ENCODE peak calls at places on chromosome 1, in six cellular contexts. One of them, this sample, is unnamed.

GRCh38 chr1:67126111-67126746 is 8.5 kb downstream of the C1orf141 start:
- DNase-seq in K562: no peak
- DNase-seq in GM12878: no peak
- DNase-seq in SK-N-SH: no peak
- DNase-seq in H1: no peak
- DNase-seq in HepG2: no peak
- DNase-seq in this sample: no peak

GRCh38 chr1:167223144-167224103 is 2.7 kb downstream of the POU2F1 start:
- DNase-seq in K562: no peak
- DNase-seq in GM12878: no peak
- DNase-seq in SK-N-SH: no peak
- DNase-seq in H1: no peak
- DNase-seq in HepG2: no peak
- DNase-seq in this sample: no peak

GRCh38 chr1:242751941-242752340 is 227.4 kb upstream of the PLD5 start:
- DNase-seq in K562: no peak
- DNase-seq in GM12878: no peak
- DNase-seq in SK-N-SH: no peak
- DNase-seq in H1: no peak
- DNase-seq in HepG2: no peak
- DNase-seq in this sample: no peak

GRCh38 chr1:203276408-203276807 is 28.9 kb upstream of the BTG2 start:
- DNase-seq in K562: no peak
- DNase-seq in GM12878: no peak
- DNase-seq in SK-N-SH: no peak
- DNase-seq in H1: no peak
- DNase-seq in HepG2: no peak
- DNase-seq in this sample: no peak

GRCh38 chr1:30888391-30888790 is 20.2 kb downstream of the SDC3 start:
- DNase-seq in K562: no peak
- DNase-seq in GM12878: no peak
- DNase-seq in SK-N-SH: no peak
- DNase-seq in H1: no peak
- DNase-seq in HepG2: no peak
- DNase-seq in this sample: no peak

GRCh38 chr1:243268284-243268653 is 12.4 kb downstream of the SDCCAG8 start:
- DNase-seq in K562: no peak
- DNase-seq in GM12878: no peak
- DNase-seq in SK-N-SH: no peak
- DNase-seq in H1: no peak
- DNase-seq in HepG2: no peak
- DNase-seq in this sample: peak

GRCh38 chr1:47533176-47534039 is 95.6 kb downstream of the FOXD2 start:
- DNase-seq in K562: peak
- DNase-seq in GM12878: no peak
- DNase-seq in SK-N-SH: peak
- DNase-seq in H1: no peak
- DNase-seq in HepG2: no peak
- DNase-seq in this sample: no peak

GRCh38 chr1:110673197-110673701 is 1.5 kb downstream of the KCNA3 start:
- DNase-seq in K562: no peak
- DNase-seq in GM12878: no peak
- DNase-seq in SK-N-SH: peak
- DNase-seq in H1: no peak
- DNase-seq in HepG2: no peak
- DNase-seq in this sample: no peak

GRCh38 chr1:3931310-3931700 is 31.2 kb upstream of the C1orf174 start:
- DNase-seq in K562: no peak
- DNase-seq in GM12878: no peak
- DNase-seq in SK-N-SH: no peak
- DNase-seq in H1: no peak
- DNase-seq in HepG2: no peak
- DNase-seq in this sample: no peak

GRCh38 chr1:209879539-209879938 is 51.8 kb downstream of the UTP25 start:
- DNase-seq in K562: no peak
- DNase-seq in GM12878: no peak
- DNase-seq in SK-N-SH: peak
- DNase-seq in H1: no peak
- DNase-seq in HepG2: peak
- DNase-seq in this sample: no peak

GRCh38 chr1:78176448-78176847 is 130.7 kb downstream of the GIPC2 start:
- DNase-seq in K562: no peak
- DNase-seq in GM12878: no peak
- DNase-seq in SK-N-SH: no peak
- DNase-seq in H1: no peak
- DNase-seq in HepG2: no peak
- DNase-seq in this sample: no peak

GRCh38 chr1:78168306-78168705 is 122.5 kb downstream of the GIPC2 start:
- DNase-seq in K562: no peak
- DNase-seq in GM12878: no peak
- DNase-seq in SK-N-SH: no peak
- DNase-seq in H1: no peak
- DNase-seq in HepG2: no peak
- DNase-seq in this sample: no peak

GRCh38 chr1:78170845-78171244 is 125.1 kb downstream of the GIPC2 start:
- DNase-seq in K562: no peak
- DNase-seq in GM12878: no peak
- DNase-seq in SK-N-SH: no peak
- DNase-seq in H1: no peak
- DNase-seq in HepG2: no peak
- DNase-seq in this sample: no peak

GRCh38 chr1:78177708-78178270 is 132.0 kb downstream of the GIPC2 start:
- DNase-seq in K562: no peak
- DNase-seq in GM12878: no peak
- DNase-seq in SK-N-SH: no peak
- DNase-seq in H1: no peak
- DNase-seq in HepG2: no peak
- DNase-seq in this sample: no peak

DNA sequence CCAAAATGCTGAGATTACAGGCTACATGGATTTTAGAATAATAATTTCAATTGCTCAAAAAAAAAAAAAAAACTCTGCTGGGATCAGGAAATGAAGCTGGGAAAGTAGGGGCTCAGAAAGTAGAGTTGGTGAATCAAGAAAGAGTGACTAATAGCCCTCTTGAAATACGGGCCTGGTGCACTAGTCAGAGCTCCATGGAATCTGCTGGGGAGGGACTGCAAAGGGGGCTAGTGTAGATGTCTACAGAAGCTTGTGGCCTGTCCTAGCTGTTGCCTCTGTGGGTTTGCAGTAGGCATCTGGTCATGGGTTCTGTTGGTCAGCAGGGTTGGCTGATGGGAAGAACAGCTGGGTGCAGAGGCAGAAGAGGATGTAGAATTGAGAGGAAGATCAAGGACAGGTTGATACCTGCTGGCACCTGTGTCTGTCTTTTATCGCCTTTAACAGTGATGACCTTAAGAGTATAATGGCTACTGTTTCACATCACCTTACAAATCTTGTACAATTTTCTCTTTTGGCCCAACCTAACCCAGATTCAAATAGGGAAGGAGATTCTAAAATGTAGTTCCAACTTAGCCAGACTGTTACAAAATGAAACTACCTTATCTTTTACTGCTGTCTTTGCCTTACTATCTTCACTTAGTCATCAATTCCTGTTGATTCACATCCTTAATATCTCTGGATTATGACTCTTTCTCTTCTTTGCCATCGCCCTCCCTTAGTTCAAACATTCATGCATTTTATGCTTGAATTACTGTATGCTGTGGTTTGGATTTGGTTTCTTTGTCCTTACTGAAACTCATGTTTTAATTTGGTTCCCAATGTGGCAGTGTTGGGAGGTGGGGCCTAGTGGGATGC is 126.2 kb downstream of the GIPC2 start:
- DNase-seq in K562: no peak
- DNase-seq in GM12878: no peak
- DNase-seq in SK-N-SH: no peak
- DNase-seq in H1: no peak
- DNase-seq in HepG2: no peak
- DNase-seq in this sample: no peak
- TF ChIP-seq YY1 in K562: no peak
- TF ChIP-seq YY1 in GM12878: no peak
- TF ChIP-seq YY1 in SK-N-SH: no peak
- TF ChIP-seq YY1 in H1: no peak
- TF ChIP-seq YY1 in HepG2: no peak
- TF ChIP-seq YY1 in this sample: no peak

GRCh38 chr1:27704958-27705357 is 20.8 kb upstream of the FAM76A start:
- DNase-seq in K562: no peak
- DNase-seq in GM12878: no peak
- DNase-seq in SK-N-SH: no peak
- DNase-seq in H1: no peak
- DNase-seq in HepG2: no peak
- DNase-seq in this sample: no peak
- TF ChIP-seq RAD21 in K562: no peak
- TF ChIP-seq RAD21 in GM12878: no peak
- TF ChIP-seq RAD21 in SK-N-SH: no peak
- TF ChIP-seq RAD21 in H1: no peak
- TF ChIP-seq RAD21 in HepG2: no peak
- TF ChIP-seq RAD21 in this sample: no peak

GRCh38 chr1:16967962-16968361 is 12.5 kb downstream of the MFAP2 start:
- DNase-seq in K562: no peak
- DNase-seq in GM12878: no peak
- DNase-seq in SK-N-SH: no peak
- DNase-seq in H1: no peak
- DNase-seq in HepG2: no peak
- DNase-seq in this sample: no peak
- TF ChIP-seq YY1 in K562: no peak
- TF ChIP-seq YY1 in GM12878: no peak
- TF ChIP-seq YY1 in SK-N-SH: no peak
- TF ChIP-seq YY1 in H1: no peak
- TF ChIP-seq YY1 in HepG2: no peak
- TF ChIP-seq YY1 in this sample: no peak

DNA sequence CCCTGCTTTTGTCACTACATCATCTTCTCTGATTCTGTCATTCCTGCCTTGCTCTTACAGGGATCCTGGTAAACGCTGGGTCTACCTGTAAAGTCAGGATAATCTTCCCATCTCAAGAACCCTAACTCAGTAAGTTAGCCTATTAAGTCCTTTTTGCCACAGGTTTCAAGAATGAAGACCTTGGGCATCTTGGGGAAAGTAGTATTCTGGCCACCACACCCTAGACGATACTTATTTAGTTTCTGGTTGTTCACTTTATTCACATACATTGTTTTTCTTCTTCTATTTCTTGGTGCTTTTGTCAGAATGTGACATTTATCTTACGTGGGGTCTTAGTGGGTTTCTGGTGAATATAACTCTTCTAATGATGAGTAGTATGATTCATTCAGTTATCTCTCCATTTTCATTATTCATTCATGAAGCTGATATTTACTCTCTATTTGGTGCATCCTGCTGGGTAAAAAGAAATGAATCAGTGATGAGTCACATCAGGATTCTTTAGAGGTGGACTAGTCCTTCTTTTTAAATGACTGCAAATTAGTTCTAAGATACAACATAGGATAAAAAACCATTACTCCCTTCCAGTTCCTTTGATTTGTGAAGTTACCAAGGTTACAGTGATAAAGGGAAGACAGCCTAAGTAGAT is 514.4 kb upstream of the B3GALT2 start:
- DNase-seq in K562: no peak
- DNase-seq in GM12878: no peak
- DNase-seq in SK-N-SH: no peak
- DNase-seq in H1: no peak
- DNase-seq in HepG2: no peak
- DNase-seq in this sample: peak
- TF ChIP-seq RAD21 in K562: no peak
- TF ChIP-seq RAD21 in GM12878: no peak
- TF ChIP-seq RAD21 in SK-N-SH: no peak
- TF ChIP-seq RAD21 in H1: no peak
- TF ChIP-seq RAD21 in HepG2: no peak
- TF ChIP-seq RAD21 in this sample: no peak

GRCh38 chr1:244599937-244600350 is 53.0 kb upstream of the DESI2 start:
- DNase-seq in K562: peak
- DNase-seq in GM12878: peak
- DNase-seq in SK-N-SH: no peak
- DNase-seq in H1: no peak
- DNase-seq in HepG2: peak
- DNase-seq in this sample: peak
- TF ChIP-seq YY1 in K562: no peak
- TF ChIP-seq YY1 in GM12878: no peak
- TF ChIP-seq YY1 in SK-N-SH: no peak
- TF ChIP-seq YY1 in H1: no peak
- TF ChIP-seq YY1 in HepG2: no peak
- TF ChIP-seq YY1 in this sample: no peak

DNA sequence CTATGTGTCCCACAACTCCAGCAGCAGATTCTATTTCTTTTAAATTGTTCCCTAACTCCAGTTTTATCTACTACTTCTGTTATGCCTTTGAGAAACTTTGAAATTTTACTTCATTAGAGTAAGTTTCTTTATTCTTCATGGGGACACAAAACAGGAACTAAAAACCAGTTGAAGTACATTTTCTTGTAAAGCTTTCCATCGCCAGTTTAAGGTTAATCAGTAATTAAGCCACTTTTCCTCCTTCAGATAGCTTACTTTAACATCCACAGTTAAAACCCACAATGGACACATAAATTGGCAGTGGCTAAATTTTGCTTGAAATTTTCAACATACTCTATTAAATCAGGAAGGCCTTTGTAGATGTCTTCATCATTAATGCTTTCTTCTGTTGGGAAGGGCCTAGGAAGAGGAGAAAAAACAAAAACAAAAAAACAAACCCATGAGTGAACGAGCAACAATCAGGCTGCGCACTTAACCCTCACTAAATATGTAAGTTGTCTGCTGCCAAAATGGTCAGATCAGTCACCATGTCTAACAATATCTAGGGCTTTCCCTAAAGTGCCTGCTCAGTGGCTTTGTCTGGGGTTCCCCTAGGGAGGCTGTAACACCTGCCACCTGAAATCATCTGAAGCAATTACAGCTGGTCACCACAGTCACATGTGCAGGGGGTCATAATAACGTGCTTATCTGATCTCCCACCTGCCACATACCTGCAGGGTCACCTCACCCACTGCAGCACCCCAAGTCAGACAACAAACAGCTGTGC is 187.9 kb downstream of the VAV3 start:
- DNase-seq in K562: no peak
- DNase-seq in GM12878: peak
- DNase-seq in SK-N-SH: no peak
- DNase-seq in H1: no peak
- DNase-seq in HepG2: no peak
- DNase-seq in this sample: no peak
- TF ChIP-seq RAD21 in K562: no peak
- TF ChIP-seq RAD21 in GM12878: no peak
- TF ChIP-seq RAD21 in SK-N-SH: no peak
- TF ChIP-seq RAD21 in H1: no peak
- TF ChIP-seq RAD21 in HepG2: no peak
- TF ChIP-seq RAD21 in this sample: no peak

GRCh38 chr1:224333939-224334701 is 4.1 kb upstream of the NVL start:
- DNase-seq in K562: no peak
- DNase-seq in GM12878: peak
- DNase-seq in SK-N-SH: no peak
- DNase-seq in H1: no peak
- DNase-seq in HepG2: no peak
- DNase-seq in this sample: no peak

GRCh38 chr1:224340711-224341384 is 10.9 kb upstream of the NVL start:
- DNase-seq in K562: no peak
- DNase-seq in GM12878: no peak
- DNase-seq in SK-N-SH: peak
- DNase-seq in H1: peak
- DNase-seq in HepG2: no peak
- DNase-seq in this sample: no peak

GRCh38 chr1:224333309-224333926 is 3.4 kb upstream of the NVL start:
- DNase-seq in K562: peak
- DNase-seq in GM12878: peak
- DNase-seq in SK-N-SH: peak
- DNase-seq in H1: no peak
- DNase-seq in HepG2: peak
- DNase-seq in this sample: peak

GRCh38 chr1:224339422-224340033 is 9.6 kb upstream of the NVL start:
- DNase-seq in K562: no peak
- DNase-seq in GM12878: no peak
- DNase-seq in SK-N-SH: no peak
- DNase-seq in H1: no peak
- DNase-seq in HepG2: no peak
- DNase-seq in this sample: no peak

GRCh38 chr1:224338150-224338838 is 8.3 kb upstream of the NVL start:
- DNase-seq in K562: no peak
- DNase-seq in GM12878: no peak
- DNase-seq in SK-N-SH: no peak
- DNase-seq in H1: no peak
- DNase-seq in HepG2: peak
- DNase-seq in this sample: no peak
- TF ChIP-seq YY1 in K562: no peak
- TF ChIP-seq YY1 in GM12878: no peak
- TF ChIP-seq YY1 in SK-N-SH: no peak
- TF ChIP-seq YY1 in H1: no peak
- TF ChIP-seq YY1 in HepG2: no peak
- TF ChIP-seq YY1 in this sample: no peak

This sample was measured in HCT116.